ENCODE peak calls at places on chromosome 21, in ten cellular contexts. One of them, this sample, is unnamed.

GRCh38 chr21:29264721-29265120 is 34.0 kb upstream of the BACH1 start:
- DNase-seq in HuH-7.5: no peak
- DNase-seq in type B pancreatic cell: no peak
- DNase-seq in endodermal cell: no peak
- DNase-seq in activated T-cell treated with anti-CD3 and anti-CD28 coated beads, Interleukin-2, amount 50 U/mL, for 72 hours: no peak
- DNase-seq in Calu3: no peak
- DNase-seq in AG04450: no peak
- DNase-seq in activated CD8-positive, alpha-beta T cell treated with anti-CD3 and anti-CD28 coated beads, Interleukin-2, amount 10 ng/mL, durations not matched to agents 7 days and 5 days: no peak
- DNase-seq in dermis blood vessel endothelial cell: no peak
- DNase-seq in T-helper 1 cell: no peak
- DNase-seq in this sample: no peak

GRCh38 chr21:34333150-34333739 is 30.6 kb upstream of the KCNE2 start:
- DNase-seq in AG04450: no peak
- DNase-seq in activated T-cell treated with anti-CD3 and anti-CD28 coated beads, Interleukin-2, amount 50 U/mL, for 72 hours: no peak
- DNase-seq in HuH-7.5: no peak
- DNase-seq in activated CD8-positive, alpha-beta T cell treated with anti-CD3 and anti-CD28 coated beads, Interleukin-2, amount 10 ng/mL, durations not matched to agents 7 days and 5 days: no peak
- DNase-seq in endodermal cell: no peak
- DNase-seq in dermis blood vessel endothelial cell: no peak
- DNase-seq in Calu3: no peak
- DNase-seq in type B pancreatic cell: no peak
- DNase-seq in T-helper 1 cell: no peak
- DNase-seq in this sample: no peak

GRCh38 chr21:33240404-33240803 is 10.7 kb downstream of the IFNAR2 start:
- DNase-seq in Calu3: no peak
- DNase-seq in T-helper 1 cell: no peak
- DNase-seq in activated T-cell treated with anti-CD3 and anti-CD28 coated beads, Interleukin-2, amount 50 U/mL, for 72 hours: no peak
- DNase-seq in activated CD8-positive, alpha-beta T cell treated with anti-CD3 and anti-CD28 coated beads, Interleukin-2, amount 10 ng/mL, durations not matched to agents 7 days and 5 days: no peak
- DNase-seq in endodermal cell: no peak
- DNase-seq in HuH-7.5: no peak
- DNase-seq in dermis blood vessel endothelial cell: no peak
- DNase-seq in AG04450: no peak
- DNase-seq in type B pancreatic cell: no peak
- DNase-seq in this sample: no peak

GRCh38 chr21:44285547-44285992 is at the start of gene AIRE:
- DNase-seq in endodermal cell: peak
- DNase-seq in T-helper 1 cell: no peak
- DNase-seq in Calu3: no peak
- DNase-seq in HuH-7.5: no peak
- DNase-seq in activated CD8-positive, alpha-beta T cell treated with anti-CD3 and anti-CD28 coated beads, Interleukin-2, amount 10 ng/mL, durations not matched to agents 7 days and 5 days: no peak
- DNase-seq in dermis blood vessel endothelial cell: peak
- DNase-seq in activated T-cell treated with anti-CD3 and anti-CD28 coated beads, Interleukin-2, amount 50 U/mL, for 72 hours: no peak
- DNase-seq in type B pancreatic cell: no peak
- DNase-seq in AG04450: no peak
- DNase-seq in this sample: no peak

GRCh38 chr21:25428537-25428936 is 178.7 kb downstream of the MRPL39 start:
- DNase-seq in activated T-cell treated with anti-CD3 and anti-CD28 coated beads, Interleukin-2, amount 50 U/mL, for 72 hours: no peak
- DNase-seq in AG04450: no peak
- DNase-seq in HuH-7.5: no peak
- DNase-seq in Calu3: no peak
- DNase-seq in endodermal cell: no peak
- DNase-seq in dermis blood vessel endothelial cell: no peak
- DNase-seq in T-helper 1 cell: no peak
- DNase-seq in activated CD8-positive, alpha-beta T cell treated with anti-CD3 and anti-CD28 coated beads, Interleukin-2, amount 10 ng/mL, durations not matched to agents 7 days and 5 days: no peak
- DNase-seq in type B pancreatic cell: no peak
- DNase-seq in this sample: no peak

GRCh38 chr21:21807598-21807903 is 809.3 kb downstream of the NCAM2 start:
- DNase-seq in HuH-7.5: no peak
- DNase-seq in dermis blood vessel endothelial cell: no peak
- DNase-seq in Calu3: no peak
- DNase-seq in type B pancreatic cell: no peak
- DNase-seq in AG04450: no peak
- DNase-seq in activated CD8-positive, alpha-beta T cell treated with anti-CD3 and anti-CD28 coated beads, Interleukin-2, amount 10 ng/mL, durations not matched to agents 7 days and 5 days: no peak
- DNase-seq in T-helper 1 cell: no peak
- DNase-seq in activated T-cell treated with anti-CD3 and anti-CD28 coated beads, Interleukin-2, amount 50 U/mL, for 72 hours: no peak
- DNase-seq in endodermal cell: no peak
- DNase-seq in this sample: no peak

GRCh38 chr21:43854773-43855633 is 10.0 kb upstream of the AGPAT3 start:
- DNase-seq in endodermal cell: no peak
- DNase-seq in activated T-cell treated with anti-CD3 and anti-CD28 coated beads, Interleukin-2, amount 50 U/mL, for 72 hours: peak
- DNase-seq in HuH-7.5: no peak
- DNase-seq in T-helper 1 cell: no peak
- DNase-seq in type B pancreatic cell: no peak
- DNase-seq in dermis blood vessel endothelial cell: no peak
- DNase-seq in Calu3: no peak
- DNase-seq in AG04450: no peak
- DNase-seq in activated CD8-positive, alpha-beta T cell treated with anti-CD3 and anti-CD28 coated beads, Interleukin-2, amount 10 ng/mL, durations not matched to agents 7 days and 5 days: peak
- DNase-seq in this sample: no peak

GRCh38 chr21:16280731-16281130 is 550.9 kb downstream of the USP25 start:
- DNase-seq in T-helper 1 cell: no peak
- DNase-seq in activated T-cell treated with anti-CD3 and anti-CD28 coated beads, Interleukin-2, amount 50 U/mL, for 72 hours: no peak
- DNase-seq in activated CD8-positive, alpha-beta T cell treated with anti-CD3 and anti-CD28 coated beads, Interleukin-2, amount 10 ng/mL, durations not matched to agents 7 days and 5 days: no peak
- DNase-seq in AG04450: no peak
- DNase-seq in dermis blood vessel endothelial cell: no peak
- DNase-seq in endodermal cell: no peak
- DNase-seq in type B pancreatic cell: no peak
- DNase-seq in HuH-7.5: no peak
- DNase-seq in Calu3: no peak
- DNase-seq in this sample: no peak

GRCh38 chr21:43956667-43957030 is 55.5 kb upstream of the TRAPPC10 start:
- DNase-seq in type B pancreatic cell: no peak
- DNase-seq in activated T-cell treated with anti-CD3 and anti-CD28 coated beads, Interleukin-2, amount 50 U/mL, for 72 hours: no peak
- DNase-seq in dermis blood vessel endothelial cell: peak
- DNase-seq in HuH-7.5: no peak
- DNase-seq in endodermal cell: no peak
- DNase-seq in activated CD8-positive, alpha-beta T cell treated with anti-CD3 and anti-CD28 coated beads, Interleukin-2, amount 10 ng/mL, durations not matched to agents 7 days and 5 days: no peak
- DNase-seq in Calu3: no peak
- DNase-seq in T-helper 1 cell: no peak
- DNase-seq in AG04450: no peak
- DNase-seq in this sample: no peak

This sample was measured in amniotic stem cell.